ENCODE peak calls at places on chromosome 1, in five cellular contexts. One of them, this sample, is unnamed.

GRCh38 chr1:43367026-43367903 is 546 bp downstream of the ELOVL1 start:
- DNase-seq in uterus: no peak
- DNase-seq in type B pancreatic cell: no peak
- DNase-seq in mammary epithelial cell: peak
- DNase-seq in GM10248: peak
- DNase-seq in this sample: peak

GRCh38 chr1:3366181-3367051 is 88.0 kb upstream of the ARHGEF16 start:
- DNase-seq in uterus: no peak
- DNase-seq in type B pancreatic cell: no peak
- DNase-seq in mammary epithelial cell: no peak
- DNase-seq in GM10248: no peak
- DNase-seq in this sample: no peak

GRCh38 chr1:244113532-244114320 is 62.6 kb downstream of the ZBTB18 start:
- DNase-seq in uterus: no peak
- DNase-seq in type B pancreatic cell: no peak
- DNase-seq in mammary epithelial cell: no peak
- DNase-seq in GM10248: no peak
- DNase-seq in this sample: no peak

GRCh38 chr1:30879940-30880339 is 28.6 kb downstream of the SDC3 start:
- DNase-seq in uterus: no peak
- DNase-seq in type B pancreatic cell: no peak
- DNase-seq in mammary epithelial cell: peak
- DNase-seq in GM10248: no peak
- DNase-seq in this sample: peak

GRCh38 chr1:40951943-40952743 is 27.4 kb upstream of the CTPS1 start:
- DNase-seq in uterus: peak
- DNase-seq in type B pancreatic cell: peak
- DNase-seq in mammary epithelial cell: peak
- DNase-seq in GM10248: peak
- DNase-seq in this sample: peak

GRCh38 chr1:89935235-89935634 is 59.7 kb upstream of the ZNF326 start:
- DNase-seq in uterus: no peak
- DNase-seq in type B pancreatic cell: no peak
- DNase-seq in mammary epithelial cell: no peak
- DNase-seq in GM10248: no peak
- DNase-seq in this sample: no peak

GRCh38 chr1:97348599-97349265 is 572.1 kb downstream of the DPYD start:
- DNase-seq in uterus: no peak
- DNase-seq in type B pancreatic cell: no peak
- DNase-seq in mammary epithelial cell: no peak
- DNase-seq in GM10248: no peak
- DNase-seq in this sample: no peak

GRCh38 chr1:219465247-219466093 is 147.4 kb downstream of the ZC3H11B start:
- DNase-seq in uterus: no peak
- DNase-seq in type B pancreatic cell: no peak
- DNase-seq in mammary epithelial cell: peak
- DNase-seq in GM10248: no peak
- DNase-seq in this sample: no peak

GRCh38 chr1:34829250-34829649 is 30.3 kb downstream of the SMIM12 start:
- DNase-seq in uterus: no peak
- DNase-seq in type B pancreatic cell: no peak
- DNase-seq in mammary epithelial cell: no peak
- DNase-seq in GM10248: no peak
- DNase-seq in this sample: no peak

GRCh38 chr1:150544204-150544603 is 5.0 kb upstream of the ADAMTSL4 start:
- DNase-seq in uterus: no peak
- DNase-seq in type B pancreatic cell: no peak
- DNase-seq in mammary epithelial cell: no peak
- DNase-seq in GM10248: no peak
- DNase-seq in this sample: no peak

GRCh38 chr1:209611771-209612570 is 28.5 kb downstream of the CAMK1G start:
- DNase-seq in uterus: no peak
- DNase-seq in type B pancreatic cell: no peak
- DNase-seq in mammary epithelial cell: peak
- DNase-seq in GM10248: no peak
- DNase-seq in this sample: peak

GRCh38 chr1:245751671-245752070 is 596.9 kb downstream of the KIF26B start:
- DNase-seq in uterus: no peak
- DNase-seq in type B pancreatic cell: no peak
- DNase-seq in mammary epithelial cell: no peak
- DNase-seq in GM10248: no peak
- DNase-seq in this sample: no peak

GRCh38 chr1:100353073-100353801 is 931 bp downstream of the CDC14A start:
- DNase-seq in uterus: no peak
- DNase-seq in type B pancreatic cell: peak
- DNase-seq in mammary epithelial cell: peak
- DNase-seq in GM10248: peak
- DNase-seq in this sample: no peak

GRCh38 chr1:26744075-26744958 is 43.4 kb upstream of the PIGV start:
- DNase-seq in uterus: peak
- DNase-seq in type B pancreatic cell: no peak
- DNase-seq in mammary epithelial cell: peak
- DNase-seq in GM10248: peak
- DNase-seq in this sample: peak

GRCh38 chr1:112975336-112975735 is 19.3 kb upstream of the SLC16A1 start:
- DNase-seq in uterus: no peak
- DNase-seq in type B pancreatic cell: no peak
- DNase-seq in mammary epithelial cell: no peak
- DNase-seq in GM10248: no peak
- DNase-seq in this sample: no peak
- TF ChIP-seq CTCF in uterus: no peak
- TF ChIP-seq CTCF in type B pancreatic cell: no peak
- TF ChIP-seq CTCF in mammary epithelial cell: no peak
- TF ChIP-seq CTCF in GM10248: no peak
- TF ChIP-seq CTCF in this sample: no peak

GRCh38 chr1:215581896-215582295 is 14.8 kb downstream of the KCTD3 start:
- DNase-seq in uterus: no peak
- DNase-seq in type B pancreatic cell: no peak
- DNase-seq in mammary epithelial cell: no peak
- DNase-seq in GM10248: no peak
- DNase-seq in this sample: no peak
- TF ChIP-seq CTCF in uterus: no peak
- TF ChIP-seq CTCF in type B pancreatic cell: no peak
- TF ChIP-seq CTCF in mammary epithelial cell: no peak
- TF ChIP-seq CTCF in GM10248: no peak
- TF ChIP-seq CTCF in this sample: no peak

GRCh38 chr1:108531429-108531828 is 28.5 kb upstream of the EEIG2 start:
- DNase-seq in uterus: no peak
- DNase-seq in type B pancreatic cell: no peak
- DNase-seq in mammary epithelial cell: no peak
- DNase-seq in GM10248: no peak
- DNase-seq in this sample: no peak

GRCh38 chr1:108534748-108535147 is 25.2 kb upstream of the EEIG2 start:
- DNase-seq in uterus: no peak
- DNase-seq in type B pancreatic cell: no peak
- DNase-seq in mammary epithelial cell: no peak
- DNase-seq in GM10248: no peak
- DNase-seq in this sample: no peak

GRCh38 chr1:108532730-108533129 is 27.2 kb upstream of the EEIG2 start:
- DNase-seq in uterus: no peak
- DNase-seq in type B pancreatic cell: no peak
- DNase-seq in mammary epithelial cell: no peak
- DNase-seq in GM10248: no peak
- DNase-seq in this sample: no peak

GRCh38 chr1:108537976-108538375 is 21.9 kb upstream of the EEIG2 start:
- DNase-seq in uterus: no peak
- DNase-seq in type B pancreatic cell: no peak
- DNase-seq in mammary epithelial cell: no peak
- DNase-seq in GM10248: no peak
- DNase-seq in this sample: no peak

GRCh38 chr1:108533351-108534083 is 26.4 kb upstream of the EEIG2 start:
- DNase-seq in uterus: no peak
- DNase-seq in type B pancreatic cell: no peak
- DNase-seq in mammary epithelial cell: peak
- DNase-seq in GM10248: peak
- DNase-seq in this sample: no peak
- TF ChIP-seq CTCF in uterus: no peak
- TF ChIP-seq CTCF in type B pancreatic cell: no peak
- TF ChIP-seq CTCF in mammary epithelial cell: no peak
- TF ChIP-seq CTCF in GM10248: no peak
- TF ChIP-seq CTCF in this sample: no peak

GRCh38 chr1:157995575-157996169 is 2.2 kb downstream of the KIRREL1 start:
- DNase-seq in uterus: no peak
- DNase-seq in type B pancreatic cell: no peak
- DNase-seq in mammary epithelial cell: no peak
- DNase-seq in GM10248: no peak
- DNase-seq in this sample: no peak
- TF ChIP-seq CTCF in uterus: no peak
- TF ChIP-seq CTCF in type B pancreatic cell: no peak
- TF ChIP-seq CTCF in mammary epithelial cell: no peak
- TF ChIP-seq CTCF in GM10248: no peak
- TF ChIP-seq CTCF in this sample: no peak

This sample was measured in MCF 10A.